ENCODE peak calls at places on chromosome 6, in ten cellular contexts. G is upper lobe of left lung, Z is right lobe of liver, M is K562, L is transverse colon, C is adrenal gland, U is cardiac muscle cell, Q is psoas muscle, N is lower lobe of right lung, X is suprapubic skin. W is an unnamed sample.

GRCh38 chr6:114941078-114941477 is 598.3 kb upstream of the HS3ST5 start:
- DNase-seq in G (no peak), Z (no peak), M (no peak), L (no peak), C (no peak), U (no peak), Q (no peak), N (no peak), X (no peak), W (no peak)

GRCh38 chr6:55445648-55446204 is 118.5 kb downstream of the GFRAL start:
- DNase-seq in G (no peak), Z (no peak), M (no peak), L (no peak), C (no peak), U (peak; percentile 61), Q (no peak), N (no peak), X (no peak), W (no peak)

GRCh38 chr6:3664641-3665041 is 86.9 kb downstream of the PXDC1 start:
- DNase-seq in G (no peak), Z (no peak), M (no peak), L (no peak), C (no peak), U (peak; percentile 16), Q (no peak), N (no peak), X (no peak), W (no peak)

GRCh38 chr6:39899540-39900295 is 34.5 kb downstream of the MOCS1 start:
- DNase-seq in G (no peak), Z (peak; percentile 27), M (no peak), L (no peak), C (no peak), U (no peak), Q (no peak), N (no peak), X (peak; percentile 61), W (no peak)

GRCh38 chr6:153790048-153790447 is 249.0 kb upstream of the OPRM1 start:
- DNase-seq in G (no peak), Z (no peak), M (no peak), L (no peak), C (no peak), U (peak; percentile 92), Q (no peak), N (no peak), X (no peak), W (no peak)

GRCh38 chr6:75397806-75398465 is 95.7 kb downstream of the FILIP1 start:
- DNase-seq in G (no peak), Z (no peak), M (no peak), L (no peak), C (no peak), U (peak; percentile 19), Q (no peak), N (no peak), X (no peak), W (no peak)

GRCh38 chr6:22448311-22448711 is 121.1 kb upstream of the HDGFL1 start:
- DNase-seq in G (no peak), Z (no peak), M (no peak), L (no peak), C (no peak), U (peak; percentile 74), Q (no peak), N (no peak), X (no peak), W (no peak)

GRCh38 chr6:21596379-21597242 is 3.1 kb downstream of the SOX4 start:
- DNase-seq in G (peak; percentile 86), Z (peak; percentile 66), M (no peak), L (peak; percentile 40), C (peak; percentile 52), U (peak; percentile 66), Q (peak; percentile 68), N (peak; percentile 59), X (no peak), W (peak; percentile 76)

GRCh38 chr6:118284736-118285360 is 263.2 kb upstream of the PLN start:
- DNase-seq in G (no peak), Z (no peak), M (no peak), L (no peak), C (no peak), U (peak; percentile 44), Q (no peak), N (no peak), X (no peak), W (no peak)

GRCh38 chr6:5996701-5997419 is 9.9 kb downstream of the NRN1 start:
- DNase-seq in G (peak; percentile 85), Z (no peak), M (no peak), L (no peak), C (no peak), U (no peak), Q (no peak), N (peak; percentile 62), X (no peak), W (no peak)

GRCh38 chr6:43058511-43058910 is 723 bp downstream of the MRPL2 start:
- DNase-seq in G (no peak), Z (no peak), M (no peak), L (no peak), C (no peak), U (no peak), Q (no peak), N (no peak), X (no peak), W (no peak)

GRCh38 chr6:43052842-43053544 is 658 bp downstream of the CUL7 start:
- DNase-seq in G (no peak), Z (no peak), M (no peak), L (peak; percentile 21), C (no peak), U (peak; percentile 41), Q (peak; percentile 63), N (peak; percentile 56), X (no peak), W (no peak)

GRCh38 chr6:43053545-43054205 is at the start of gene CUL7:
- DNase-seq in G (peak; percentile 96), Z (peak; percentile 95), M (peak; percentile 97), L (peak; percentile 95), C (peak; percentile 90), U (peak; percentile 98), Q (peak; percentile 96), N (peak; percentile 96), X (peak; percentile 95), W (peak; percentile 97)

GRCh38 chr6:43054206-43054943 is 724 bp upstream of the CUL7 start:
- DNase-seq in G (peak; percentile 82), Z (no peak), M (no peak), L (no peak), C (no peak), U (no peak), Q (no peak), N (no peak), X (no peak), W (no peak)

DNA sequence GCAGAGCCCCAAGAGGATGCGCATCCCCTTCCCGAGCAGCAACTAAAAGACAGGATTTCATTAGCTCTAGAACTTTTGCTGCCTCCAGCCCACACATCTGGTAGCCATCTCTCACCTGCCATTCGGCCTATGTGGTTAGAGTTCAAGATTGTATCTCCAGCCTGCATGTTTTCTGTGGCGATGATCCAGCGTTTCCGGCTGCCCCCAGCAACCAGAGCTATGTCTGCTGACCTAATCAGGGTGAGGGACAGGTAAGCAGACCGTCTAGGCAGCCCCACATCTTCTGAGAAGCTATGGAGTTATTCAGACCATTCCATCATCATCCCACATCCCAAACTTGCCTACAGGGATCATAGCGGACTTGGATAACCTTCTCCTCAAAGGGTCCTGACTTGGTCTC is 2.3 kb upstream of the CUL7 start:
- DNase-seq in G (no peak), Z (no peak), M (no peak), L (no peak), C (no peak), U (no peak), Q (no peak), N (no peak), X (no peak), W (no peak)
- H3K4me1 ChIP-seq in G (peaks cover 47% of the 10 kb centered on the region), Z (peaks cover 7% of the 10 kb centered on the region), M (peaks cover 36% of the 10 kb centered on the region), L (peaks cover 38% of the 10 kb centered on the region), C (peaks cover 28% of the 10 kb centered on the region), U (peaks cover 20% of the 10 kb centered on the region), Q (peaks cover 23% of the 10 kb centered on the region), N (peaks cover 35% of the 10 kb centered on the region), X (peaks cover 42% of the 10 kb centered on the region), W (peaks cover 39% of the 10 kb centered on the region)

DNA sequence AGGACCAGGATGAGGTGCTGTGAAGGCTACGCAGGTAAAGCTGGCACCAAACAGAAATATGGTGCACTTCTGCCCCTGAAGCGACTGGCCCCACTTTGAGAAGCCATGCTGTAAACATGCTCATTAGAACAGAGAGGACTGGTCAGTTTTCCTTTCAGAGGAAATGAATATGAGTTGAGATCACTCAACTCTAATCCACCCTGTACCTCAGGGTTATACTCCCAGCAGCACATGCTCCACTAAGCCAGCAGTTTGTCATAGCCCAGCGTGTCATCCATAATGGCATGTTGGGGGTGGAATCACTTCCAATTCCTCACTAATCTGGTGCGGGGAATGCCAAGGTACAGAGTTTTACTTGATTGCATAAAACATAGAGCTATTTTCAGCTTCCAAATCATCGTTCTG is 98.1 kb downstream of the HIVEP2 start:
- DNase-seq in G (no peak), Z (no peak), M (no peak), L (no peak), C (no peak), U (peak; percentile 67), Q (peak; percentile 78), N (no peak), X (no peak), W (no peak)
- H3K27ac ChIP-seq in G (peak overlapping the region; percentile 74), Z (peak overlapping the region; percentile 62), M (no peak overlapping the region), L (peak overlapping the region; percentile 84), C (peak overlapping the region; percentile 86), U (peak overlapping the region; percentile 85), Q (peak overlapping the region; percentile 89), N (peak overlapping the region; percentile 73), X (peak overlapping the region; percentile 86), W (peak overlapping the region; percentile 53)

DNA sequence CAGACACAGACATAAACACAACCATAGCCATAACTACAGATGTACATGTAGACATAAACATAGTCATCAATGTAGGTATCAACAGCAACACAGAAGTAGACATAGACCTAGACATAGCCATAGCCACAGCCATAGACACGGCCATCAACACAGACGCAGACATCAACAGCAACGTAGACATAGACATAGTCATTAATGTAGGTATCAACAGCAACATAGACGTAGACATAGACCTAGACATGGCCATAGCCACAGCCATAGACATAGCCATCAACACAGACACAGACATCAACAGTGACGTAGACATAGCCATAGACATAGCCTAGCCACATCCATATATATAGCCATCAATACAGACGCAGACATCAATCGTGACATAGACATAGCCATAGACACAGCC is 258.3 kb upstream of the FOXQ1 start:
- DNase-seq in G (no peak), Z (no peak), M (peak; percentile 16), L (no peak), C (no peak), U (no peak), Q (no peak), N (no peak), X (no peak), W (no peak)
- H3K4me1 ChIP-seq in G (no peaks in the 10 kb centered on the region), Z (no peaks in the 10 kb centered on the region), M (no peaks in the 10 kb centered on the region), L (no peaks in the 10 kb centered on the region), C (no peaks in the 10 kb centered on the region), U (no peaks in the 10 kb centered on the region), Q (no peaks in the 10 kb centered on the region), N (no peaks in the 10 kb centered on the region), X (no peaks in the 10 kb centered on the region), W (no peaks in the 10 kb centered on the region)

DNA sequence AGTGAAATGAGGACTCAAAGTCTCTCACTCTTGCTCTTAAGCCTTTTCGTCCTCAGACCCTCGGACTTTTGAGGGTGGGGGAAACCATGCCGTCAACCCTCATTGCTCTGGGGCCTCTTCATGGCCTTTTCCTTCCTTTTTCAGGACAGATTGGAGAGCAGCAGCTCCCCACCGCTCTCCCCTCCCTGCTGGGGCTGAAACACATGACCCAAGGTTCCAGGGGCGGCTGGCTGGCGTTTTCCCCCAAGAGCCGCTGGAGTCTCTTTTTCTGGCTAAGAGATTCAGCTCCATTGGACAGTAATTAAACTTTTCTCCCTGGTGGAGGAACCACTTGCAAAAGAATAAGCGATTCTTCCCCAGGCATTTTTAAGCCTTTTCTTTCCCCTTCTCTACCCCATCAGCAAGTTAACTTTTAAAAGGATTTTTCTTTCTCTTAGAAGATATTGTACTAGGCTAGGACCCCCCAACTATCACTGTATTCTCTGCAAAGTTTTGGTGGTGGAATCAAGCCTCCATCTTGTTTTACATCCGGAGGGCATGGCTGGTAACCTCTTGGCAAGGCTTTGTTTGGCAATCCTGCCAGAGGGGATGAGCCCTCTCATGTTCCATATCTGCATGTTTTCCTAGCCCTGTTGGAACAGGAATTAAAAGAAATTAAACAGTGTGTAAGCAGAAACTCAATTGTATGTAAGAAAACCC is 100.9 kb upstream of the GPR6 start:
- DNase-seq in G (no peak), Z (no peak), M (no peak), L (no peak), C (no peak), U (no peak), Q (no peak), N (no peak), X (no peak), W (no peak)
- H3K27ac ChIP-seq in G (no peak overlapping the region), Z (no peak overlapping the region), M (no peak overlapping the region), L (no peak overlapping the region), C (peak overlapping the region; percentile 32), U (no peak overlapping the region), Q (no peak overlapping the region), N (no peak overlapping the region), X (peak overlapping the region; percentile 90), W (no peak overlapping the region)

W was measured in upper lobe of right lung.